ENCODE peak calls at places on chromosomes 3 and 15, in six cellular contexts. One of them, this sample, is unnamed.

GRCh38 chr15:38714309-38715072 is 149.9 kb upstream of the RASGRP1 start:
- DNase-seq in T-helper 9 cell: no peak
- DNase-seq in psoas muscle: no peak
- DNase-seq in GM20000: no peak
- DNase-seq in stimulated activated CD4-positive, alpha-beta T cell treated with anti-CD3 and anti-CD28 coated beads, Interleukin-2, amount 100 ng/mL, for 4 hours: no peak
- DNase-seq in activated T-helper 1 cell treated with anti-CD3 and anti-CD28 coated beads, Interleukin-2, amount 50 U/mL, for 16 hours: no peak
- DNase-seq in this sample: peak; percentile 97

GRCh38 chr3:99836681-99837080 is 19.0 kb downstream of the CMSS1 start:
- DNase-seq in stimulated activated CD4-positive, alpha-beta T cell treated with anti-CD3 and anti-CD28 coated beads, Interleukin-2, amount 100 ng/mL, for 4 hours: no peak
- DNase-seq in activated T-helper 1 cell treated with anti-CD3 and anti-CD28 coated beads, Interleukin-2, amount 50 U/mL, for 16 hours: no peak
- DNase-seq in T-helper 9 cell: no peak
- DNase-seq in GM20000: no peak
- DNase-seq in psoas muscle: no peak
- DNase-seq in this sample: no peak

GRCh38 chr3:186984064-186984463 is 53.7 kb downstream of the ST6GAL1 start:
- DNase-seq in activated T-helper 1 cell treated with anti-CD3 and anti-CD28 coated beads, Interleukin-2, amount 50 U/mL, for 16 hours: no peak
- DNase-seq in psoas muscle: no peak
- DNase-seq in T-helper 9 cell: no peak
- DNase-seq in stimulated activated CD4-positive, alpha-beta T cell treated with anti-CD3 and anti-CD28 coated beads, Interleukin-2, amount 100 ng/mL, for 4 hours: no peak
- DNase-seq in GM20000: no peak
- DNase-seq in this sample: no peak

GRCh38 chr15:31330836-31331235 is 4.2 kb downstream of the KLF13 start:
- DNase-seq in psoas muscle: peak; percentile 59
- DNase-seq in T-helper 9 cell: no peak
- DNase-seq in GM20000: no peak
- DNase-seq in stimulated activated CD4-positive, alpha-beta T cell treated with anti-CD3 and anti-CD28 coated beads, Interleukin-2, amount 100 ng/mL, for 4 hours: no peak
- DNase-seq in activated T-helper 1 cell treated with anti-CD3 and anti-CD28 coated beads, Interleukin-2, amount 50 U/mL, for 16 hours: no peak
- DNase-seq in this sample: no peak

GRCh38 chr3:34386309-34386708 is 587.9 kb downstream of the PDCD6IP start:
- DNase-seq in T-helper 9 cell: no peak
- DNase-seq in GM20000: no peak
- DNase-seq in psoas muscle: no peak
- DNase-seq in activated T-helper 1 cell treated with anti-CD3 and anti-CD28 coated beads, Interleukin-2, amount 50 U/mL, for 16 hours: no peak
- DNase-seq in stimulated activated CD4-positive, alpha-beta T cell treated with anti-CD3 and anti-CD28 coated beads, Interleukin-2, amount 100 ng/mL, for 4 hours: no peak
- DNase-seq in this sample: no peak

GRCh38 chr15:77036537-77037474 is 34.1 kb downstream of the TSPAN3 start:
- DNase-seq in activated T-helper 1 cell treated with anti-CD3 and anti-CD28 coated beads, Interleukin-2, amount 50 U/mL, for 16 hours: no peak
- DNase-seq in psoas muscle: no peak
- DNase-seq in GM20000: peak; percentile 12
- DNase-seq in T-helper 9 cell: no peak
- DNase-seq in stimulated activated CD4-positive, alpha-beta T cell treated with anti-CD3 and anti-CD28 coated beads, Interleukin-2, amount 100 ng/mL, for 4 hours: no peak
- DNase-seq in this sample: no peak

GRCh38 chr3:190697901-190698300 is 164.6 kb downstream of the GMNC start:
- DNase-seq in psoas muscle: no peak
- DNase-seq in T-helper 9 cell: no peak
- DNase-seq in activated T-helper 1 cell treated with anti-CD3 and anti-CD28 coated beads, Interleukin-2, amount 50 U/mL, for 16 hours: no peak
- DNase-seq in GM20000: no peak
- DNase-seq in stimulated activated CD4-positive, alpha-beta T cell treated with anti-CD3 and anti-CD28 coated beads, Interleukin-2, amount 100 ng/mL, for 4 hours: no peak
- DNase-seq in this sample: peak; percentile 78

GRCh38 chr15:62474021-62474770 is 309.1 kb upstream of the C2CD4B start:
- DNase-seq in stimulated activated CD4-positive, alpha-beta T cell treated with anti-CD3 and anti-CD28 coated beads, Interleukin-2, amount 100 ng/mL, for 4 hours: no peak
- DNase-seq in GM20000: no peak
- DNase-seq in activated T-helper 1 cell treated with anti-CD3 and anti-CD28 coated beads, Interleukin-2, amount 50 U/mL, for 16 hours: no peak
- DNase-seq in psoas muscle: no peak
- DNase-seq in T-helper 9 cell: no peak
- DNase-seq in this sample: no peak

GRCh38 chr3:121574449-121574848 is 6.7 kb downstream of the ARGFX start:
- DNase-seq in GM20000: no peak
- DNase-seq in psoas muscle: no peak
- DNase-seq in stimulated activated CD4-positive, alpha-beta T cell treated with anti-CD3 and anti-CD28 coated beads, Interleukin-2, amount 100 ng/mL, for 4 hours: no peak
- DNase-seq in activated T-helper 1 cell treated with anti-CD3 and anti-CD28 coated beads, Interleukin-2, amount 50 U/mL, for 16 hours: no peak
- DNase-seq in T-helper 9 cell: no peak
- DNase-seq in this sample: peak; percentile 56

GRCh38 chr3:151561878-151562277 is 101.0 kb upstream of the IGSF10 start:
- DNase-seq in psoas muscle: no peak
- DNase-seq in GM20000: no peak
- DNase-seq in activated T-helper 1 cell treated with anti-CD3 and anti-CD28 coated beads, Interleukin-2, amount 50 U/mL, for 16 hours: no peak
- DNase-seq in stimulated activated CD4-positive, alpha-beta T cell treated with anti-CD3 and anti-CD28 coated beads, Interleukin-2, amount 100 ng/mL, for 4 hours: no peak
- DNase-seq in T-helper 9 cell: no peak
- DNase-seq in this sample: no peak

GRCh38 chr15:90035095-90035834 is 34.1 kb downstream of the ZNF710 start:
- DNase-seq in stimulated activated CD4-positive, alpha-beta T cell treated with anti-CD3 and anti-CD28 coated beads, Interleukin-2, amount 100 ng/mL, for 4 hours: no peak
- DNase-seq in activated T-helper 1 cell treated with anti-CD3 and anti-CD28 coated beads, Interleukin-2, amount 50 U/mL, for 16 hours: no peak
- DNase-seq in psoas muscle: peak; percentile 75
- DNase-seq in T-helper 9 cell: no peak
- DNase-seq in GM20000: no peak
- DNase-seq in this sample: peak; percentile 70

GRCh38 chr3:120093923-120094775 is at the start of gene GSK3B:
- DNase-seq in activated T-helper 1 cell treated with anti-CD3 and anti-CD28 coated beads, Interleukin-2, amount 50 U/mL, for 16 hours: peak; percentile 97
- DNase-seq in stimulated activated CD4-positive, alpha-beta T cell treated with anti-CD3 and anti-CD28 coated beads, Interleukin-2, amount 100 ng/mL, for 4 hours: peak; percentile 97
- DNase-seq in psoas muscle: no peak
- DNase-seq in T-helper 9 cell: peak; percentile 98
- DNase-seq in GM20000: no peak
- DNase-seq in this sample: no peak

GRCh38 chr3:123993818-123994217 is 1.9 kb upstream of the ROPN1 start:
- DNase-seq in psoas muscle: no peak
- DNase-seq in stimulated activated CD4-positive, alpha-beta T cell treated with anti-CD3 and anti-CD28 coated beads, Interleukin-2, amount 100 ng/mL, for 4 hours: no peak
- DNase-seq in GM20000: no peak
- DNase-seq in T-helper 9 cell: no peak
- DNase-seq in activated T-helper 1 cell treated with anti-CD3 and anti-CD28 coated beads, Interleukin-2, amount 50 U/mL, for 16 hours: no peak
- DNase-seq in this sample: no peak

GRCh38 chr3:49465269-49466034 is 4.6 kb upstream of the DAG1 start:
- DNase-seq in stimulated activated CD4-positive, alpha-beta T cell treated with anti-CD3 and anti-CD28 coated beads, Interleukin-2, amount 100 ng/mL, for 4 hours: no peak
- DNase-seq in activated T-helper 1 cell treated with anti-CD3 and anti-CD28 coated beads, Interleukin-2, amount 50 U/mL, for 16 hours: no peak
- DNase-seq in GM20000: no peak
- DNase-seq in psoas muscle: no peak
- DNase-seq in T-helper 9 cell: no peak
- DNase-seq in this sample: no peak

GRCh38 chr3:175433026-175433668 is 574.0 kb downstream of the NAALADL2 start:
- DNase-seq in T-helper 9 cell: no peak
- DNase-seq in GM20000: no peak
- DNase-seq in activated T-helper 1 cell treated with anti-CD3 and anti-CD28 coated beads, Interleukin-2, amount 50 U/mL, for 16 hours: no peak
- DNase-seq in psoas muscle: no peak
- DNase-seq in stimulated activated CD4-positive, alpha-beta T cell treated with anti-CD3 and anti-CD28 coated beads, Interleukin-2, amount 100 ng/mL, for 4 hours: no peak
- DNase-seq in this sample: peak; percentile 30

GRCh38 chr3:97360804-97361203 is 403.8 kb upstream of the ARL6 start:
- DNase-seq in GM20000: no peak
- DNase-seq in stimulated activated CD4-positive, alpha-beta T cell treated with anti-CD3 and anti-CD28 coated beads, Interleukin-2, amount 100 ng/mL, for 4 hours: no peak
- DNase-seq in psoas muscle: no peak
- DNase-seq in activated T-helper 1 cell treated with anti-CD3 and anti-CD28 coated beads, Interleukin-2, amount 50 U/mL, for 16 hours: no peak
- DNase-seq in T-helper 9 cell: no peak
- DNase-seq in this sample: no peak

GRCh38 chr3:8301977-8302589 is 199.5 kb upstream of the LMCD1 start:
- DNase-seq in GM20000: peak; percentile 37
- DNase-seq in T-helper 9 cell: no peak
- DNase-seq in activated T-helper 1 cell treated with anti-CD3 and anti-CD28 coated beads, Interleukin-2, amount 50 U/mL, for 16 hours: no peak
- DNase-seq in psoas muscle: no peak
- DNase-seq in stimulated activated CD4-positive, alpha-beta T cell treated with anti-CD3 and anti-CD28 coated beads, Interleukin-2, amount 100 ng/mL, for 4 hours: no peak
- DNase-seq in this sample: peak; percentile 83

GRCh38 chr3:178246004-178246403 is 290.2 kb upstream of the KCNMB2 start:
- DNase-seq in stimulated activated CD4-positive, alpha-beta T cell treated with anti-CD3 and anti-CD28 coated beads, Interleukin-2, amount 100 ng/mL, for 4 hours: no peak
- DNase-seq in psoas muscle: no peak
- DNase-seq in activated T-helper 1 cell treated with anti-CD3 and anti-CD28 coated beads, Interleukin-2, amount 50 U/mL, for 16 hours: no peak
- DNase-seq in T-helper 9 cell: no peak
- DNase-seq in GM20000: no peak
- DNase-seq in this sample: no peak

GRCh38 chr3:195060531-195061385 is 210.2 kb downstream of the XXYLT1 start:
- DNase-seq in stimulated activated CD4-positive, alpha-beta T cell treated with anti-CD3 and anti-CD28 coated beads, Interleukin-2, amount 100 ng/mL, for 4 hours: no peak
- DNase-seq in GM20000: no peak
- DNase-seq in T-helper 9 cell: no peak
- DNase-seq in psoas muscle: peak; percentile 42
- DNase-seq in activated T-helper 1 cell treated with anti-CD3 and anti-CD28 coated beads, Interleukin-2, amount 50 U/mL, for 16 hours: no peak
- DNase-seq in this sample: no peak

GRCh38 chr15:94286581-94286980 is 55.2 kb downstream of the MCTP2 start:
- DNase-seq in stimulated activated CD4-positive, alpha-beta T cell treated with anti-CD3 and anti-CD28 coated beads, Interleukin-2, amount 100 ng/mL, for 4 hours: no peak
- DNase-seq in T-helper 9 cell: no peak
- DNase-seq in psoas muscle: no peak
- DNase-seq in activated T-helper 1 cell treated with anti-CD3 and anti-CD28 coated beads, Interleukin-2, amount 50 U/mL, for 16 hours: no peak
- DNase-seq in GM20000: no peak
- DNase-seq in this sample: no peak

GRCh38 chr15:78454992-78455391 is 17.0 kb downstream of the IREB2 start:
- DNase-seq in activated T-helper 1 cell treated with anti-CD3 and anti-CD28 coated beads, Interleukin-2, amount 50 U/mL, for 16 hours: no peak
- DNase-seq in psoas muscle: no peak
- DNase-seq in T-helper 9 cell: no peak
- DNase-seq in stimulated activated CD4-positive, alpha-beta T cell treated with anti-CD3 and anti-CD28 coated beads, Interleukin-2, amount 100 ng/mL, for 4 hours: no peak
- DNase-seq in GM20000: peak; percentile 16
- DNase-seq in this sample: no peak

GRCh38 chr3:7112523-7113056 is 251.7 kb downstream of the GRM7 start:
- DNase-seq in activated T-helper 1 cell treated with anti-CD3 and anti-CD28 coated beads, Interleukin-2, amount 50 U/mL, for 16 hours: no peak
- DNase-seq in stimulated activated CD4-positive, alpha-beta T cell treated with anti-CD3 and anti-CD28 coated beads, Interleukin-2, amount 100 ng/mL, for 4 hours: no peak
- DNase-seq in GM20000: no peak
- DNase-seq in psoas muscle: no peak
- DNase-seq in T-helper 9 cell: no peak
- DNase-seq in this sample: no peak

GRCh38 chr15:74829500-74829899 is 3.1 kb downstream of the CPLX3 start:
- DNase-seq in T-helper 9 cell: no peak
- DNase-seq in GM20000: no peak
- DNase-seq in stimulated activated CD4-positive, alpha-beta T cell treated with anti-CD3 and anti-CD28 coated beads, Interleukin-2, amount 100 ng/mL, for 4 hours: no peak
- DNase-seq in psoas muscle: no peak
- DNase-seq in activated T-helper 1 cell treated with anti-CD3 and anti-CD28 coated beads, Interleukin-2, amount 50 U/mL, for 16 hours: no peak
- DNase-seq in this sample: no peak

GRCh38 chr3:31606453-31606852 is 73.7 kb downstream of the STT3B start:
- DNase-seq in stimulated activated CD4-positive, alpha-beta T cell treated with anti-CD3 and anti-CD28 coated beads, Interleukin-2, amount 100 ng/mL, for 4 hours: no peak
- DNase-seq in T-helper 9 cell: no peak
- DNase-seq in activated T-helper 1 cell treated with anti-CD3 and anti-CD28 coated beads, Interleukin-2, amount 50 U/mL, for 16 hours: no peak
- DNase-seq in psoas muscle: no peak
- DNase-seq in GM20000: no peak
- DNase-seq in this sample: no peak

GRCh38 chr15:57427367-57427821 is 51.1 kb downstream of the CGNL1 start:
- DNase-seq in activated T-helper 1 cell treated with anti-CD3 and anti-CD28 coated beads, Interleukin-2, amount 50 U/mL, for 16 hours: no peak
- DNase-seq in GM20000: no peak
- DNase-seq in T-helper 9 cell: no peak
- DNase-seq in stimulated activated CD4-positive, alpha-beta T cell treated with anti-CD3 and anti-CD28 coated beads, Interleukin-2, amount 100 ng/mL, for 4 hours: no peak
- DNase-seq in psoas muscle: peak; percentile 66
- DNase-seq in this sample: peak; percentile 16

GRCh38 chr3:880371-880770 is 212.5 kb upstream of the CNTN6 start:
- DNase-seq in GM20000: no peak
- DNase-seq in activated T-helper 1 cell treated with anti-CD3 and anti-CD28 coated beads, Interleukin-2, amount 50 U/mL, for 16 hours: no peak
- DNase-seq in psoas muscle: no peak
- DNase-seq in T-helper 9 cell: no peak
- DNase-seq in stimulated activated CD4-positive, alpha-beta T cell treated with anti-CD3 and anti-CD28 coated beads, Interleukin-2, amount 100 ng/mL, for 4 hours: no peak
- DNase-seq in this sample: no peak

GRCh38 chr3:122299872-122300460 is 25.1 kb upstream of the CSTA start:
- DNase-seq in T-helper 9 cell: peak; percentile 9
- DNase-seq in GM20000: no peak
- DNase-seq in activated T-helper 1 cell treated with anti-CD3 and anti-CD28 coated beads, Interleukin-2, amount 50 U/mL, for 16 hours: no peak
- DNase-seq in psoas muscle: no peak
- DNase-seq in stimulated activated CD4-positive, alpha-beta T cell treated with anti-CD3 and anti-CD28 coated beads, Interleukin-2, amount 100 ng/mL, for 4 hours: peak; percentile 15
- DNase-seq in this sample: peak; percentile 54

GRCh38 chr3:197490098-197490497 is 65.7 kb downstream of the BDH1 start:
- DNase-seq in GM20000: no peak
- DNase-seq in psoas muscle: no peak
- DNase-seq in T-helper 9 cell: no peak
- DNase-seq in stimulated activated CD4-positive, alpha-beta T cell treated with anti-CD3 and anti-CD28 coated beads, Interleukin-2, amount 100 ng/mL, for 4 hours: no peak
- DNase-seq in activated T-helper 1 cell treated with anti-CD3 and anti-CD28 coated beads, Interleukin-2, amount 50 U/mL, for 16 hours: no peak
- DNase-seq in this sample: peak; percentile 53

GRCh38 chr3:120767106-120767505 is 24.6 kb downstream of the GTF2E1 start:
- DNase-seq in activated T-helper 1 cell treated with anti-CD3 and anti-CD28 coated beads, Interleukin-2, amount 50 U/mL, for 16 hours: no peak
- DNase-seq in T-helper 9 cell: no peak
- DNase-seq in GM20000: no peak
- DNase-seq in stimulated activated CD4-positive, alpha-beta T cell treated with anti-CD3 and anti-CD28 coated beads, Interleukin-2, amount 100 ng/mL, for 4 hours: no peak
- DNase-seq in psoas muscle: no peak
- DNase-seq in this sample: peak; percentile 71

GRCh38 chr3:50355829-50356552 is 3.3 kb downstream of the TMEM115 start:
- DNase-seq in activated T-helper 1 cell treated with anti-CD3 and anti-CD28 coated beads, Interleukin-2, amount 50 U/mL, for 16 hours: no peak
- DNase-seq in stimulated activated CD4-positive, alpha-beta T cell treated with anti-CD3 and anti-CD28 coated beads, Interleukin-2, amount 100 ng/mL, for 4 hours: no peak
- DNase-seq in T-helper 9 cell: no peak
- DNase-seq in GM20000: no peak
- DNase-seq in psoas muscle: no peak
- DNase-seq in this sample: no peak

GRCh38 chr15:100309984-100310291 is 31.8 kb downstream of the ADAMTS17 start:
- DNase-seq in T-helper 9 cell: no peak
- DNase-seq in stimulated activated CD4-positive, alpha-beta T cell treated with anti-CD3 and anti-CD28 coated beads, Interleukin-2, amount 100 ng/mL, for 4 hours: no peak
- DNase-seq in activated T-helper 1 cell treated with anti-CD3 and anti-CD28 coated beads, Interleukin-2, amount 50 U/mL, for 16 hours: no peak
- DNase-seq in GM20000: no peak
- DNase-seq in psoas muscle: no peak
- DNase-seq in this sample: no peak

GRCh38 chr3:139638518-139638917 is 39.3 kb downstream of the NMNAT3 start:
- DNase-seq in psoas muscle: no peak
- DNase-seq in GM20000: no peak
- DNase-seq in T-helper 9 cell: no peak
- DNase-seq in stimulated activated CD4-positive, alpha-beta T cell treated with anti-CD3 and anti-CD28 coated beads, Interleukin-2, amount 100 ng/mL, for 4 hours: no peak
- DNase-seq in activated T-helper 1 cell treated with anti-CD3 and anti-CD28 coated beads, Interleukin-2, amount 50 U/mL, for 16 hours: no peak
- DNase-seq in this sample: no peak

GRCh38 chr3:82085356-82085755 is 323.9 kb upstream of the GBE1 start:
- DNase-seq in T-helper 9 cell: no peak
- DNase-seq in activated T-helper 1 cell treated with anti-CD3 and anti-CD28 coated beads, Interleukin-2, amount 50 U/mL, for 16 hours: no peak
- DNase-seq in psoas muscle: no peak
- DNase-seq in stimulated activated CD4-positive, alpha-beta T cell treated with anti-CD3 and anti-CD28 coated beads, Interleukin-2, amount 100 ng/mL, for 4 hours: no peak
- DNase-seq in GM20000: no peak
- DNase-seq in this sample: no peak

GRCh38 chr3:42518800-42519567 is 16.5 kb downstream of the VIPR1 start:
- DNase-seq in activated T-helper 1 cell treated with anti-CD3 and anti-CD28 coated beads, Interleukin-2, amount 50 U/mL, for 16 hours: no peak
- DNase-seq in psoas muscle: no peak
- DNase-seq in T-helper 9 cell: peak; percentile 51
- DNase-seq in stimulated activated CD4-positive, alpha-beta T cell treated with anti-CD3 and anti-CD28 coated beads, Interleukin-2, amount 100 ng/mL, for 4 hours: no peak
- DNase-seq in GM20000: no peak
- DNase-seq in this sample: no peak

GRCh38 chr15:68421798-68422402 is 10.1 kb downstream of the ITGA11 start:
- DNase-seq in stimulated activated CD4-positive, alpha-beta T cell treated with anti-CD3 and anti-CD28 coated beads, Interleukin-2, amount 100 ng/mL, for 4 hours: no peak
- DNase-seq in GM20000: no peak
- DNase-seq in activated T-helper 1 cell treated with anti-CD3 and anti-CD28 coated beads, Interleukin-2, amount 50 U/mL, for 16 hours: no peak
- DNase-seq in psoas muscle: no peak
- DNase-seq in T-helper 9 cell: no peak
- DNase-seq in this sample: peak; percentile 68

GRCh38 chr15:51085764-51086163 is 8.9 kb downstream of the TNFAIP8L3 start:
- DNase-seq in stimulated activated CD4-positive, alpha-beta T cell treated with anti-CD3 and anti-CD28 coated beads, Interleukin-2, amount 100 ng/mL, for 4 hours: no peak
- DNase-seq in GM20000: no peak
- DNase-seq in T-helper 9 cell: no peak
- DNase-seq in activated T-helper 1 cell treated with anti-CD3 and anti-CD28 coated beads, Interleukin-2, amount 50 U/mL, for 16 hours: no peak
- DNase-seq in psoas muscle: no peak
- DNase-seq in this sample: peak; percentile 65

GRCh38 chr15:28901987-28902745 is 16.4 kb downstream of the APBA2 start:
- DNase-seq in stimulated activated CD4-positive, alpha-beta T cell treated with anti-CD3 and anti-CD28 coated beads, Interleukin-2, amount 100 ng/mL, for 4 hours: no peak
- DNase-seq in psoas muscle: no peak
- DNase-seq in activated T-helper 1 cell treated with anti-CD3 and anti-CD28 coated beads, Interleukin-2, amount 50 U/mL, for 16 hours: no peak
- DNase-seq in T-helper 9 cell: no peak
- DNase-seq in GM20000: no peak
- DNase-seq in this sample: no peak

GRCh38 chr3:196778755-196779154 is 39.1 kb downstream of the PAK2 start:
- DNase-seq in GM20000: no peak
- DNase-seq in activated T-helper 1 cell treated with anti-CD3 and anti-CD28 coated beads, Interleukin-2, amount 50 U/mL, for 16 hours: no peak
- DNase-seq in psoas muscle: no peak
- DNase-seq in stimulated activated CD4-positive, alpha-beta T cell treated with anti-CD3 and anti-CD28 coated beads, Interleukin-2, amount 100 ng/mL, for 4 hours: no peak
- DNase-seq in T-helper 9 cell: no peak
- DNase-seq in this sample: peak; percentile 61

GRCh38 chr3:27728195-27729087 is 6.3 kb upstream of the EOMES start:
- DNase-seq in stimulated activated CD4-positive, alpha-beta T cell treated with anti-CD3 and anti-CD28 coated beads, Interleukin-2, amount 100 ng/mL, for 4 hours: no peak
- DNase-seq in psoas muscle: no peak
- DNase-seq in GM20000: peak; percentile 30
- DNase-seq in activated T-helper 1 cell treated with anti-CD3 and anti-CD28 coated beads, Interleukin-2, amount 50 U/mL, for 16 hours: no peak
- DNase-seq in T-helper 9 cell: no peak
- DNase-seq in this sample: no peak

This sample was measured in choroid plexus epithelial cell.